ENCODE peak calls at places on chromosomes 6 and 20, in five cellular contexts. Q is HEK293T, C is HCT116, K is progenitor cell of endocrine pancreas, Z is substantia nigra. H is an unnamed sample.

GRCh38 chr20:2521369-2522305 is 12.9 kb upstream of the ZNF343 start:
- DNase-seq in Q (peak), C (peak), K (no peak), Z (no peak), H (no peak)

GRCh38 chr6:157263146-157263545 is 60.2 kb downstream of the TMEM242 start:
- DNase-seq in Q (no peak), C (no peak), K (no peak), Z (no peak), H (no peak)

GRCh38 chr6:63307581-63308246 is 12.1 kb downstream of the LGSN start:
- DNase-seq in Q (peak), C (peak), K (no peak), Z (no peak), H (peak)

GRCh38 chr6:30447237-30447636 is 42.1 kb upstream of the HLA-E start:
- DNase-seq in Q (peak), C (peak), K (no peak), Z (no peak), H (peak)

GRCh38 chr6:30841644-30842504 is 42.4 kb upstream of the DDR1 start:
- DNase-seq in Q (no peak), C (no peak), K (no peak), Z (no peak), H (no peak)

GRCh38 chr6:121951918-121952379 is 447.5 kb upstream of the HSF2 start:
- DNase-seq in Q (no peak), C (no peak), K (no peak), Z (no peak), H (no peak)

GRCh38 chr6:18323935-18324707 is 59.8 kb upstream of the DEK start:
- DNase-seq in Q (peak), C (peak), K (no peak), Z (no peak), H (peak)

GRCh38 chr6:125153541-125154183 is at the start of gene TPD52L1:
- DNase-seq in Q (peak), C (peak), K (peak), Z (peak), H (peak)

GRCh38 chr20:22402550-22402949 is 181.8 kb downstream of the FOXA2 start:
- DNase-seq in Q (no peak), C (no peak), K (no peak), Z (no peak), H (no peak)

GRCh38 chr6:130148181-130148580 is 74.6 kb downstream of the SAMD3 start:
- DNase-seq in Q (peak), C (no peak), K (no peak), Z (no peak), H (no peak)

GRCh38 chr6:83592770-83593394 is 80.5 kb downstream of the PRSS35 start:
- DNase-seq in Q (peak), C (peak), K (no peak), Z (no peak), H (peak)

GRCh38 chr20:58634121-58634817 is 16.8 kb upstream of the STX16 start:
- DNase-seq in Q (no peak), C (no peak), K (no peak), Z (no peak), H (no peak)

GRCh38 chr6:80143312-80143960 is 37.0 kb downstream of the BCKDHB start:
- DNase-seq in Q (no peak), C (peak), K (no peak), Z (peak), H (peak)

GRCh38 chr6:40796280-40797223 is 209.4 kb upstream of the LRFN2 start:
- DNase-seq in Q (no peak), C (no peak), K (no peak), Z (no peak), H (no peak)

GRCh38 chr6:127198549-127198948 is 68.1 kb upstream of the RNF146 start:
- DNase-seq in Q (no peak), C (no peak), K (no peak), Z (no peak), H (no peak)

GRCh38 chr6:34562861-34563512 is 6.9 kb upstream of the SPDEF start:
- DNase-seq in Q (no peak), C (no peak), K (no peak), Z (no peak), H (no peak)

GRCh38 chr6:139853302-139853992 is 479.0 kb upstream of the CITED2 start:
- DNase-seq in Q (no peak), C (no peak), K (no peak), Z (no peak), H (no peak)

GRCh38 chr6:144466716-144467115 is 181.6 kb downstream of the UTRN start:
- DNase-seq in Q (no peak), C (no peak), K (no peak), Z (no peak), H (no peak)

GRCh38 chr6:26531897-26532296 is 6.3 kb upstream of the HMGN4 start:
- DNase-seq in Q (no peak), C (no peak), K (no peak), Z (no peak), H (no peak)

GRCh38 chr6:29005183-29005885 is at the start of gene ZNF311:
- DNase-seq in Q (no peak), C (no peak), K (no peak), Z (no peak), H (peak)

GRCh38 chr20:1696521-1697209 is 39.1 kb upstream of the SIRPG start:
- DNase-seq in Q (no peak), C (no peak), K (no peak), Z (no peak), H (no peak)

GRCh38 chr20:39849664-39850063 is 839.4 kb downstream of the MAFB start:
- DNase-seq in Q (no peak), C (no peak), K (no peak), Z (peak), H (no peak)

GRCh38 chr6:169229611-169230321 is 23.9 kb downstream of the THBS2 start:
- DNase-seq in Q (no peak), C (no peak), K (no peak), Z (no peak), H (no peak)

GRCh38 chr20:50339196-50339901 is 148.7 kb downstream of the CEBPB start:
- DNase-seq in Q (no peak), C (no peak), K (no peak), Z (no peak), H (no peak)

GRCh38 chr6:71238351-71238750 is 50.3 kb upstream of the OGFRL1 start:
- DNase-seq in Q (no peak), C (no peak), K (no peak), Z (no peak), H (peak)

GRCh38 chr6:14406616-14407343 is 289.2 kb downstream of the CD83 start:
- DNase-seq in Q (no peak), C (no peak), K (no peak), Z (no peak), H (no peak)

H was measured in SW 1271.